ENCODE peak calls at places on chromosomes 12 and 14, in five cellular contexts. D, C, F, L and M are unnamed samples.

GRCh38 chr14:91311284-91311662 is 66.8 kb upstream of the GPR68 start:
- DNase-seq in D (no peak), C (no peak), F (no peak), L (no peak), M (peak; percentile 72)

GRCh38 chr14:61459229-61459628 is 137.8 kb downstream of the PRKCH start:
- DNase-seq in D (no peak), C (no peak), F (no peak), L (no peak), M (no peak)

GRCh38 chr12:15752780-15753179 is 36.4 kb downstream of the EPS8 start:
- DNase-seq in D (peak; percentile 25), C (peak; percentile 75), F (peak; percentile 65), L (peak; percentile 80), M (no peak)

GRCh38 chr12:91685917-91686316 is 459.7 kb downstream of the BTG1 start:
- DNase-seq in D (no peak), C (peak; percentile 5), F (peak; percentile 26), L (peak; percentile 11), M (no peak)

GRCh38 chr14:70555890-70556289 is 21.1 kb upstream of the ADAM20 start:
- DNase-seq in D (no peak), C (peak; percentile 8), F (no peak), L (peak; percentile 25), M (no peak)

GRCh38 chr12:3630621-3631271 is 122.2 kb downstream of the CRACR2A start:
- DNase-seq in D (no peak), C (no peak), F (no peak), L (no peak), M (no peak)

GRCh38 chr14:44405350-44405619 is 101.8 kb downstream of the FSCB start:
- DNase-seq in D (no peak), C (no peak), F (no peak), L (no peak), M (no peak)

GRCh38 chr12:1801285-1801975 is 18.9 kb upstream of the LRTM2 start:
- DNase-seq in D (no peak), C (no peak), F (no peak), L (peak; percentile 29), M (no peak)

GRCh38 chr12:5171701-5172100 is 128.0 kb downstream of the KCNA5 start:
- DNase-seq in D (peak; percentile 61), C (peak; percentile 66), F (peak; percentile 21), L (peak; percentile 77), M (no peak)

GRCh38 chr14:103731916-103732867 is 16.6 kb downstream of the ZFYVE21 start:
- DNase-seq in D (no peak), C (no peak), F (no peak), L (no peak), M (no peak)

GRCh38 chr12:124687695-124688301 is 120.4 kb upstream of the NCOR2 start:
- DNase-seq in D (no peak), C (peak; percentile 39), F (peak; percentile 72), L (no peak), M (peak; percentile 56)

GRCh38 chr12:67042697-67043131 is 226.4 kb upstream of the CAND1 start:
- DNase-seq in D (peak; percentile 28), C (peak; percentile 4), F (peak; percentile 87), L (peak; percentile 1), M (no peak)

GRCh38 chr12:117309276-117309885 is 52.0 kb downstream of the NOS1 start:
- DNase-seq in D (no peak), C (no peak), F (no peak), L (no peak), M (no peak)

GRCh38 chr14:73973497-73973896 is 23.4 kb downstream of the COQ6 start:
- DNase-seq in D (no peak), C (no peak), F (no peak), L (no peak), M (no peak)

GRCh38 chr14:103576371-103577024 is 13.7 kb downstream of the COA8 start:
- DNase-seq in D (peak; percentile 96), C (peak; percentile 91), F (peak; percentile 89), L (peak; percentile 80), M (no peak)

GRCh38 chr14:58808828-58809227 is 171.1 kb downstream of the DACT1 start:
- DNase-seq in D (peak; percentile 82), C (peak; percentile 75), F (peak; percentile 78), L (peak; percentile 43), M (no peak)

GRCh38 chr12:7134371-7135166 is 4.4 kb downstream of the CLSTN3 start:
- DNase-seq in D (no peak), C (no peak), F (no peak), L (no peak), M (no peak)

GRCh38 chr12:48779869-48780268 is 9.0 kb downstream of the ADCY6 start:
- DNase-seq in D (peak; percentile 71), C (peak; percentile 61), F (peak; percentile 89), L (peak; percentile 62), M (no peak)

GRCh38 chr12:100114574-100114973 is 28.1 kb downstream of the BLTP3B start:
- DNase-seq in D (peak; percentile 34), C (no peak), F (no peak), L (no peak), M (no peak)

GRCh38 chr14:65238456-65238855 is 136.1 kb upstream of the MAX start:
- DNase-seq in D (peak; percentile 57), C (peak; percentile 87), F (peak; percentile 81), L (peak; percentile 82), M (no peak)

GRCh38 chr12:132319359-132319950 is 9.9 kb downstream of the GALNT9 start:
- DNase-seq in D (no peak), C (no peak), F (no peak), L (no peak), M (no peak)

GRCh38 chr12:65937181-65937641 is 112.9 kb downstream of the HMGA2 start:
- DNase-seq in D (no peak), C (peak; percentile 80), F (peak; percentile 33), L (peak; percentile 35), M (no peak)

GRCh38 chr14:103526247-103526913 is 2.6 kb upstream of the TRMT61A start:
- DNase-seq in D (no peak), C (no peak), F (no peak), L (no peak), M (no peak)

GRCh38 chr12:108671110-108671509 is 37.4 kb upstream of the SELPLG start:
- DNase-seq in D (no peak), C (no peak), F (no peak), L (no peak), M (no peak)

GRCh38 chr14:22070119-22070982 is 396.7 kb upstream of the OR4E1 start:
- DNase-seq in D (no peak), C (peak; percentile 0), F (no peak), L (no peak), M (peak; percentile 78)

GRCh38 chr14:25111061-25111601 is 61.2 kb upstream of the STXBP6 start:
- DNase-seq in D (peak; percentile 97), C (peak; percentile 75), F (peak; percentile 94), L (peak; percentile 98), M (no peak)

GRCh38 chr12:125989716-125990115 is 924.5 kb downstream of the AACS start:
- DNase-seq in D (no peak), C (no peak), F (no peak), L (no peak), M (no peak)

GRCh38 chr14:61034416-61035100 is 53.5 kb downstream of the SLC38A6 start:
- DNase-seq in D (peak; percentile 21), C (no peak), F (no peak), L (no peak), M (peak; percentile 92)

GRCh38 chr14:103550451-103551337 is 11.8 kb downstream of the BAG5 start:
- DNase-seq in D (no peak), C (no peak), F (no peak), L (no peak), M (no peak)

GRCh38 chr12:123078114-123078465 is 72.8 kb downstream of the PITPNM2 start:
- DNase-seq in D (no peak), C (no peak), F (no peak), L (no peak), M (no peak)

GRCh38 chr12:13135336-13136178 is 32.1 kb upstream of the GSG1 start:
- DNase-seq in D (peak; percentile 91), C (peak; percentile 92), F (peak; percentile 83), L (peak; percentile 83), M (no peak)

GRCh38 chr12:110919720-110920119 is 659 bp downstream of the MYL2 start:
- DNase-seq in D (no peak), C (no peak), F (no peak), L (no peak), M (no peak)
- H3K4me3 ChIP-seq in D (no peak overlapping the region), C (no peak overlapping the region), F (no peak overlapping the region), L (no peak overlapping the region), M (no peak overlapping the region)

DNA sequence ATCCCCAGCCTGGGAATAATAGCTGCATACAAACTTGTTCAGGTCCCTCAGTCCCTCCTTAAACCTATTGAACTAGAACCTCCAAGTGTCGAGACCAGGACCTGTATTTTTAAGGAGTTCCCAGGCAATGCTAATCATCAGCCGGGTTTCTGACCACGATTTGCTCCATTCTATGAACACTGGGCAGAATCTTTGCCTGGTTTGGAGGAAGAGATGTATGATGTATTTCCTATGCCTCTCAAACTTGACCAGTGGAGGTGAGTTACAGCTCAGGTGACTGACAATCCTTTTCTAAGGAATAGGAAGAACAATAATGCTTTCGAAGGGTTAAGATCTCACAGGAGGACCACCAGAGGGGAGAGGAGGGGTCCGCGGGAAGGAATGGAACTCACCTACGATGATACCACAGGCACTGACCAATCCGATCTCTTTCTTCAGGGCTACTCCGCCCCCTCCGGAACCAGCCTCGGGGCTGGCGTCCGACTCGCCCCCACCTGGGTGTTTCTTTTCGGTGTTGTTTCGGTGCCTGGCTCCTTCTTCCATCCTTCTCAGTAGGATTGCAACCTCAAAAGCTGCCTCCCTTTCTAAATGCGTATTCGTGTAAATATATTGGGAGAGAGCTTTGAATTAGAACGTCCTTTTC is 967 bp downstream of the SLC7A8 start:
- DNase-seq in D (peak; percentile 44), C (no peak), F (no peak), L (no peak), M (peak; percentile 59)
- H3K9ac ChIP-seq in D (peak overlapping the region; percentile 79), C (no peak overlapping the region), F (peak overlapping the region; percentile 87), L (no peak overlapping the region), M (peak overlapping the region; percentile 49)

DNA sequence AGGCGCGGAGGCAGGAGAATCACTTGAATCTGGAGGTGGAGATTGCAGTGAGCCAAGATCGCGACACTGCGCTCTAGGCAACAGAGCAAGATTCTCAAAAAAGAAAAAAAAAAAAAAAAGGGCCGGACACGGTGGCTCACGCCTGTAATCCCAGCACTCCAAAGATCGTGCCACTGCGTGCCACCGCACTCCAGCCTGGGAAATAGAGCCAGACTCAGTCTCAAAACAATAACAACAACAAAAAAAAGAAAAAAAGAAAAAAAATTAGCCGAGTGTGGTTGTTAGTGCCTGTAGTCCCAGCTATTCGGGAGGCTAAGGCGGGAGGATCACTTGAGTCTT is 470 bp upstream of the RPL6 start:
- DNase-seq in D (no peak), C (no peak), F (no peak), L (no peak), M (no peak)
- H3K4me3 ChIP-seq in D (peak overlapping the region; percentile 91), C (no peak overlapping the region), F (no peak overlapping the region), L (no peak overlapping the region), M (peak overlapping the region; percentile 97)

GRCh38 chr12:118374909-118375308 is 1.4 kb upstream of the SUDS3 start:
- DNase-seq in D (peak; percentile 22), C (peak; percentile 34), F (no peak), L (no peak), M (no peak)

GRCh38 chr12:118374126-118374725 is 1.5 kb upstream of the TAOK3 start:
- DNase-seq in D (no peak), C (no peak), F (no peak), L (no peak), M (no peak)

GRCh38 chr12:118375348-118375747 is 1.0 kb upstream of the SUDS3 start:
- DNase-seq in D (no peak), C (no peak), F (no peak), L (no peak), M (no peak)

GRCh38 chr12:118372541-118373495 is at the start of gene TAOK3:
- DNase-seq in D (peak; percentile 100), C (peak; percentile 99), F (peak; percentile 99), L (peak; percentile 97), M (peak; percentile 99)

GRCh38 chr12:118373628-118374027 is 921 bp upstream of the TAOK3 start:
- DNase-seq in D (no peak), C (no peak), F (no peak), L (no peak), M (no peak)
- H3K9ac ChIP-seq in D (peak overlapping the region; percentile 90), C (no peak overlapping the region), F (peak overlapping the region; percentile 89), L (peak overlapping the region; percentile 70), M (peak overlapping the region; percentile 79)